ENCODE peak calls at places on chromosome 16, in seven cellular contexts. A, L, F, Y, E, V and U are unnamed samples.
A peak's percentile ranks its signal among the peaks of the same experiment; 100 is the strongest.

GRCh38 chr16:85089485-85089884 is 22.8 kb downstream of the CIBAR2 start:
- DNase-seq in V (no peak), F (no peak), L (no peak), E (no peak), A (peak; percentile 17), Y (no peak), U (no peak)

GRCh38 chr16:57834936-57835335 is 32.6 kb upstream of the KIFC3 start:
- DNase-seq in V (no peak), L (no peak), F (no peak), A (no peak), Y (no peak), E (no peak), U (no peak)

GRCh38 chr16:62732101-62732500 is 695.9 kb upstream of the CDH8 start:
- DNase-seq in A (no peak), Y (no peak), L (no peak), E (no peak), V (no peak), F (no peak), U (no peak)

GRCh38 chr16:7037491-7037890 is 295.2 kb upstream of the RBFOX1 start:
- DNase-seq in V (no peak), L (no peak), A (no peak), F (no peak), Y (no peak), E (peak; percentile 37), U (no peak)

GRCh38 chr16:58464916-58465731 is 34.8 kb upstream of the NDRG4 start:
- DNase-seq in L (no peak), F (no peak), Y (peak; percentile 57), V (no peak), E (no peak), A (no peak), U (peak; percentile 46)

GRCh38 chr16:81189100-81189664 is 49.3 kb upstream of the BCO1 start:
- DNase-seq in E (no peak), A (peak; percentile 35), L (no peak), F (peak; percentile 94), V (peak; percentile 67), Y (no peak), U (no peak)

GRCh38 chr16:21036471-21036870 is 114.2 kb downstream of the DNAH3 start:
- DNase-seq in F (no peak), A (no peak), L (no peak), V (no peak), E (no peak), Y (no peak), U (no peak)

GRCh38 chr16:72277749-72278148 is 105.8 kb upstream of the PMFBP1 start:
- DNase-seq in F (no peak), V (no peak), L (no peak), Y (no peak), E (no peak), A (no peak), U (no peak)

GRCh38 chr16:88773812-88774291 is 11.2 kb downstream of the PIEZO1 start:
- DNase-seq in L (no peak), E (no peak), F (no peak), A (peak; percentile 82), V (peak; percentile 46), Y (peak; percentile 52), U (no peak)

DNA sequence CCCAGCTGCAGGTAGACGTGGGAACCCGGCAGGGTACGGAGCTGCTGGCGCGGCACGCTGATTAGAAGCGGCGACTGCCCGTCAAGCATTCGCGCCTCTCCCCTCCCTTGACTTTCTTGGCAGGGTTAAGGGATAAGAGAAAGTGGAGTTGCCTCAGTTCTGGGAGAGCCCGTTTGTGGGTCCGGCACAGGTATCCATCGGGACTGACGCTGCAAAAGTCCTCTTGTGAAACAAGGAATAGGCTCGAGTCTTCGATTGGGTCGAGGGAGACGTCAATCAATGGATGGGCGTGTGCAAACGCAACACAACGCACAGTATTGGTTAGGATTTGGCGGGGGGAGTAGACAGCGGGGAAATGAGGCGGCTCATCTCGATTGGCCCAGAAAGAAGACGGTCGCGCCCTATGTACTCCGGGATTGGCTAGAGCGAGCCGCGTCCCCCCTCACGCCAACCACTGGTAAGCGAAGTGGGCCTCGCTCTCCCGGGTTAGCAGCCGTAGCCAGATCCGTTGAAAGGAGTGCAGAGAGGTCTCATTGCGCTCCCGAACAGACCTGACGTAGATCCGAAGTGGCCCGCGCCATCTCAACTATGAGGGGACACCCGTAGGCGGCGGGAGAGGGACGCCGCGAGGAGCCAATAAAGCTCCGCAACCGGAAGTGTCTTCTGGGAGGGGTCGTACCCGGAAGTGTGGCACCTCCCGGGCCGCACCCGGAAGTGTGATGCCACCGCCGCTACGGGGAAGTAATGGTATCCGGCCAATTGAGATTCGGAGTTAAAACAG is at the start of gene MON1B:
- DNase-seq in L (peak; percentile 97), F (peak; percentile 99), E (peak; percentile 99), Y (peak; percentile 95), V (peak; percentile 97), A (peak; percentile 98), U (peak; percentile 89)
- TF ChIP-seq CTCF in L (no peak), F (no peak), E (no peak), Y (no peak), V (peak; percentile 15), A (no peak), U (no peak)

GRCh38 chr16:86110726-86111125 is 211.8 kb downstream of the IRF8 start:
- DNase-seq in L (no peak), V (no peak), E (no peak), Y (no peak), A (no peak), F (peak; percentile 54), U (no peak)

GRCh38 chr16:86108062-86108461 is 209.1 kb downstream of the IRF8 start:
- DNase-seq in E (no peak), F (no peak), Y (no peak), A (no peak), V (no peak), L (no peak), U (no peak)

GRCh38 chr16:86107190-86107589 is 208.2 kb downstream of the IRF8 start:
- DNase-seq in L (no peak), F (peak; percentile 54), A (no peak), Y (no peak), E (no peak), V (no peak), U (no peak)

GRCh38 chr16:86110134-86110533 is 211.2 kb downstream of the IRF8 start:
- DNase-seq in Y (no peak), F (no peak), V (no peak), A (no peak), L (no peak), E (no peak), U (no peak)

DNA sequence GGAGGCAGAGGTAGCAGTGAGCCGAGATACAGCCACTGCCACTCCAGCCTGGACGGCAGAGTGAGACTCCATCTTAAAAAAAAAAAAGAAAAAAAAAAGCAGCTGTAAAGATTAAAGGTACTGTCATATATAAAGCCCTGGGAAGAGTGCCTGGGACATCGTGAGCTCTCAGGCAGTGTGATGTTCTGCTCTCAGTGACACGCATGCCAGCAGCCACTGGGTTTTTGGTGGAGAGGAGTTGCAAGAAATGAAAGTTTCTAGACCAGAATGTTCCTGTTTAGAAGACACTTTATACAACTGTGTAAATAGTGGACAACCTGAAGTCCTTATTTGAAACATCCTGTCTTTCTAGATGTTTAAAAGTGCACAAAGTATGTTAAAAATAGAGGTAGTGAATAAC is 213.2 kb downstream of the IRF8 start:
- DNase-seq in A (no peak), V (no peak), F (peak; percentile 14), Y (no peak), L (no peak), E (no peak), U (no peak)
- TF ChIP-seq CTCF in A (no peak), V (no peak), F (no peak), Y (no peak), L (no peak), E (no peak), U (no peak)

DNA sequence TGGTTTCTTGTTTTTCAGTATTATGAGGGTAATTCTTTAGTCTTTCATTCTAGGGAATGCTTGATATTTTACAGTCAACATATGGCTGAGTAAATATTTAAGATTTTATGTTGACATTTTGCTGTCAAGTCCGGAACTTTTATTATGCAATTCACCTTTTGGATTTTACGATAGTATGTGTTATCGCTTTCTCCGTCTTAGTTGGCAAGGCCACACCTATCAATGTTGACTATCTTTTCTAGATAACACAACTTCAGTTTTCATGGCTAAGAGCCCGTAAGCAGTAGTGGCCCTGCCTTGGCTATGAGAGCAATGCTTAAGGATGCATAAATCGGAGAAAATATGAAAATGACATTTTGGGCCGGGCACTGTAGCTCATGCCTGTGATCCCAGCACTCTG is 39.5 kb upstream of the CDH13 start:
- DNase-seq in F (no peak), Y (no peak), A (no peak), V (no peak), L (no peak), E (no peak), U (no peak)
- TF ChIP-seq CTCF in F (no peak), Y (no peak), A (no peak), V (no peak), L (no peak), E (no peak), U (no peak)

GRCh38 chr16:50245417-50246298 is 20.7 kb upstream of the ADCY7 start:
- DNase-seq in A (peak; percentile 48), F (peak; percentile 93), E (peak; percentile 16), V (peak; percentile 54), L (peak; percentile 92), Y (no peak), U (peak; percentile 30)
- TF ChIP-seq CTCF in A (peak; percentile 62), F (no peak), E (peak; percentile 37), V (no peak), L (peak; percentile 36), Y (no peak), U (no peak)